ENCODE peak calls at places on chromosomes 13 and 19, in six cellular contexts. S is KG1, Z is pons, B is astrocyte of the spinal cord, J is GM18507, G is esophagus squamous epithelium. F is an unnamed sample.

GRCh38 chr19:20179946-20180345 is 12.9 kb downstream of the ZNF486 start:
- DNase-seq in G (no peak), S (no peak), B (no peak), Z (no peak), J (no peak), F (no peak)

GRCh38 chr19:49106648-49107135 is 7.5 kb upstream of the LIN7B start:
- DNase-seq in Z (no peak), G (no peak), B (peak), S (peak), J (no peak), F (peak)

GRCh38 chr13:48393030-48393697 is 19.7 kb downstream of the LPAR6 start:
- DNase-seq in S (no peak), B (no peak), J (no peak), Z (no peak), G (no peak), F (no peak)

GRCh38 chr19:48436586-48436985 is 9.2 kb upstream of the GRWD1 start:
- DNase-seq in Z (no peak), B (no peak), J (no peak), G (no peak), S (no peak), F (no peak)

GRCh38 chr19:38733493-38734175 is 10.6 kb downstream of the CAPN12 start:
- DNase-seq in Z (no peak), B (no peak), G (no peak), J (no peak), S (peak), F (no peak)

GRCh38 chr13:67224148-67224846 is 5.8 kb downstream of the PCDH9 start:
- DNase-seq in G (no peak), S (peak), Z (peak), B (peak), J (no peak), F (peak)

GRCh38 chr19:35228177-35228930 is at the start of gene FAM187B:
- DNase-seq in J (no peak), Z (peak), G (no peak), S (no peak), B (no peak), F (no peak)

GRCh38 chr13:28583661-28584091 is 75.3 kb upstream of the POMP start:
- DNase-seq in Z (no peak), J (no peak), G (no peak), S (no peak), B (no peak), F (no peak)

GRCh38 chr19:5321851-5322681 is 18.5 kb downstream of the PTPRS start:
- DNase-seq in Z (no peak), B (no peak), G (no peak), S (no peak), J (peak), F (peak)

GRCh38 chr19:5225486-5226345 is 114.9 kb downstream of the PTPRS start:
- DNase-seq in B (no peak), J (no peak), S (no peak), G (no peak), Z (no peak), F (no peak)

GRCh38 chr13:39148513-39148961 is 110.3 kb downstream of the NHLRC3 start:
- DNase-seq in B (peak), G (no peak), S (no peak), Z (no peak), J (no peak), F (no peak)

GRCh38 chr19:19657397-19657783 is 6.1 kb downstream of the ATP13A1 start:
- DNase-seq in G (no peak), B (no peak), Z (no peak), J (no peak), S (no peak), F (no peak)

GRCh38 chr19:737591-738093 is 13.3 kb upstream of the MISP start:
- DNase-seq in S (peak), G (no peak), J (peak), Z (no peak), B (no peak), F (no peak)

GRCh38 chr13:51684076-51684475 is 99.8 kb downstream of the WDFY2 start:
- DNase-seq in J (no peak), Z (peak), G (no peak), B (peak), S (no peak), F (no peak)

GRCh38 chr19:8445488-8446001 is 770 bp downstream of the HNRNPM start:
- DNase-seq in J (no peak), Z (no peak), S (no peak), B (no peak), G (no peak), F (no peak)

GRCh38 chr13:110913911-110914292 is 967 bp downstream of the ANKRD10 start:
- DNase-seq in B (no peak), J (no peak), S (no peak), Z (no peak), G (no peak), F (no peak)

GRCh38 chr19:19594371-19594770 is 24.1 kb downstream of the PBX4 start:
- DNase-seq in B (no peak), J (no peak), S (no peak), G (no peak), Z (no peak), F (no peak)

GRCh38 chr19:51529301-51529700 is 2.2 kb downstream of the SIGLEC6 start:
- DNase-seq in J (no peak), G (no peak), B (no peak), Z (no peak), S (no peak), F (no peak)

GRCh38 chr19:29491491-29491890 is 34.3 kb upstream of the VSTM2B start:
- DNase-seq in J (no peak), S (no peak), B (no peak), Z (no peak), G (no peak), F (no peak)

GRCh38 chr19:20367811-20368294 is 197.7 kb downstream of the ZNF737 start:
- DNase-seq in Z (no peak), J (no peak), G (no peak), B (no peak), S (no peak), F (no peak)

GRCh38 chr13:21576424-21576823 is 27.5 kb downstream of the MICU2 start:
- DNase-seq in S (no peak), Z (no peak), B (no peak), G (no peak), J (no peak), F (no peak)